ENCODE peak calls at places on chromosomes 12 and 14, in seven cellular contexts. One of them, this sample, is unnamed.

GRCh38 chr12:13205809-13206559 is 9.5 kb downstream of the EMP1 start:
- DNase-seq in vagina: no peak
- DNase-seq in left ventricle myocardium inferior: no peak
- DNase-seq in spleen: no peak
- DNase-seq in upper lobe of right lung: no peak
- DNase-seq in stomach: no peak
- DNase-seq in fibroblast of lung: peak; percentile 96
- DNase-seq in this sample: peak; percentile 92

GRCh38 chr12:52767020-52767379 is 10.1 kb downstream of the KRT76 start:
- DNase-seq in vagina: no peak
- DNase-seq in left ventricle myocardium inferior: no peak
- DNase-seq in spleen: no peak
- DNase-seq in upper lobe of right lung: no peak
- DNase-seq in stomach: no peak
- DNase-seq in fibroblast of lung: no peak
- DNase-seq in this sample: no peak

GRCh38 chr12:25962932-25963525 is 4.5 kb downstream of the RASSF8 start:
- DNase-seq in vagina: no peak
- DNase-seq in left ventricle myocardium inferior: no peak
- DNase-seq in spleen: no peak
- DNase-seq in upper lobe of right lung: no peak
- DNase-seq in stomach: no peak
- DNase-seq in fibroblast of lung: no peak
- DNase-seq in this sample: no peak

GRCh38 chr12:68871899-68872298 is 61.1 kb downstream of the CPM start:
- DNase-seq in vagina: no peak
- DNase-seq in left ventricle myocardium inferior: no peak
- DNase-seq in spleen: no peak
- DNase-seq in upper lobe of right lung: no peak
- DNase-seq in stomach: no peak
- DNase-seq in fibroblast of lung: no peak
- DNase-seq in this sample: no peak

GRCh38 chr12:132189378-132190011 is 45.2 kb downstream of the NOC4L start:
- DNase-seq in vagina: no peak
- DNase-seq in left ventricle myocardium inferior: peak; percentile 92
- DNase-seq in spleen: peak; percentile 99
- DNase-seq in upper lobe of right lung: peak; percentile 98
- DNase-seq in stomach: peak; percentile 93
- DNase-seq in fibroblast of lung: peak; percentile 73
- DNase-seq in this sample: peak; percentile 47

GRCh38 chr12:32331133-32331532 is 68.2 kb upstream of the FGD4 start:
- DNase-seq in vagina: no peak
- DNase-seq in left ventricle myocardium inferior: no peak
- DNase-seq in spleen: no peak
- DNase-seq in upper lobe of right lung: no peak
- DNase-seq in stomach: no peak
- DNase-seq in fibroblast of lung: peak; percentile 12
- DNase-seq in this sample: no peak

GRCh38 chr14:102805454-102805891 is 28.2 kb downstream of the TRAF3 start:
- DNase-seq in vagina: no peak
- DNase-seq in left ventricle myocardium inferior: no peak
- DNase-seq in spleen: no peak
- DNase-seq in upper lobe of right lung: no peak
- DNase-seq in stomach: no peak
- DNase-seq in fibroblast of lung: no peak
- DNase-seq in this sample: peak; percentile 58

GRCh38 chr12:32983332-32983731 is 86.8 kb upstream of the PKP2 start:
- DNase-seq in vagina: no peak
- DNase-seq in left ventricle myocardium inferior: no peak
- DNase-seq in spleen: no peak
- DNase-seq in upper lobe of right lung: no peak
- DNase-seq in stomach: no peak
- DNase-seq in fibroblast of lung: no peak
- DNase-seq in this sample: no peak

GRCh38 chr14:84959796-84960515 is 570.0 kb upstream of the FLRT2 start:
- DNase-seq in vagina: no peak
- DNase-seq in left ventricle myocardium inferior: no peak
- DNase-seq in spleen: no peak
- DNase-seq in upper lobe of right lung: no peak
- DNase-seq in stomach: no peak
- DNase-seq in fibroblast of lung: no peak
- DNase-seq in this sample: no peak

GRCh38 chr12:75862692-75863471 is 168.7 kb downstream of the PHLDA1 start:
- DNase-seq in vagina: no peak
- DNase-seq in left ventricle myocardium inferior: no peak
- DNase-seq in spleen: no peak
- DNase-seq in upper lobe of right lung: no peak
- DNase-seq in stomach: no peak
- DNase-seq in fibroblast of lung: peak; percentile 70
- DNase-seq in this sample: peak; percentile 45

GRCh38 chr12:122968104-122968503 is 1.8 kb upstream of the ABCB9 start:
- DNase-seq in vagina: no peak
- DNase-seq in left ventricle myocardium inferior: no peak
- DNase-seq in spleen: no peak
- DNase-seq in upper lobe of right lung: no peak
- DNase-seq in stomach: no peak
- DNase-seq in fibroblast of lung: no peak
- DNase-seq in this sample: no peak

GRCh38 chr14:21721504-21721903 is 47.9 kb upstream of the OR4E1 start:
- DNase-seq in vagina: no peak
- DNase-seq in left ventricle myocardium inferior: no peak
- DNase-seq in spleen: no peak
- DNase-seq in upper lobe of right lung: no peak
- DNase-seq in stomach: no peak
- DNase-seq in fibroblast of lung: no peak
- DNase-seq in this sample: no peak

GRCh38 chr12:113981876-113982275 is 15.8 kb upstream of the RBM19 start:
- DNase-seq in vagina: no peak
- DNase-seq in left ventricle myocardium inferior: no peak
- DNase-seq in spleen: no peak
- DNase-seq in upper lobe of right lung: no peak
- DNase-seq in stomach: no peak
- DNase-seq in fibroblast of lung: no peak
- DNase-seq in this sample: no peak

GRCh38 chr14:50957296-50957695 is 13.0 kb upstream of the PYGL start:
- DNase-seq in vagina: peak; percentile 49
- DNase-seq in left ventricle myocardium inferior: no peak
- DNase-seq in spleen: no peak
- DNase-seq in upper lobe of right lung: no peak
- DNase-seq in stomach: no peak
- DNase-seq in fibroblast of lung: peak; percentile 79
- DNase-seq in this sample: no peak

GRCh38 chr12:617304-617915 is 45.8 kb downstream of the NINJ2 start:
- DNase-seq in vagina: no peak
- DNase-seq in left ventricle myocardium inferior: peak; percentile 74
- DNase-seq in spleen: peak; percentile 90
- DNase-seq in upper lobe of right lung: peak; percentile 89
- DNase-seq in stomach: peak; percentile 42
- DNase-seq in fibroblast of lung: peak; percentile 62
- DNase-seq in this sample: no peak

GRCh38 chr14:79318371-79318770 is 892.9 kb downstream of the DIO2 start:
- DNase-seq in vagina: no peak
- DNase-seq in left ventricle myocardium inferior: no peak
- DNase-seq in spleen: no peak
- DNase-seq in upper lobe of right lung: no peak
- DNase-seq in stomach: no peak
- DNase-seq in fibroblast of lung: peak; percentile 9
- DNase-seq in this sample: no peak

GRCh38 chr12:89682284-89682683 is 26.4 kb downstream of the ATP2B1 start:
- DNase-seq in vagina: no peak
- DNase-seq in left ventricle myocardium inferior: no peak
- DNase-seq in spleen: no peak
- DNase-seq in upper lobe of right lung: no peak
- DNase-seq in stomach: no peak
- DNase-seq in fibroblast of lung: no peak
- DNase-seq in this sample: no peak

GRCh38 chr12:2322554-2323120 is 269.9 kb downstream of the CACNA1C start:
- DNase-seq in vagina: no peak
- DNase-seq in left ventricle myocardium inferior: no peak
- DNase-seq in spleen: no peak
- DNase-seq in upper lobe of right lung: no peak
- DNase-seq in stomach: no peak
- DNase-seq in fibroblast of lung: no peak
- DNase-seq in this sample: no peak

GRCh38 chr12:113881588-113881987 is 84.5 kb downstream of the RBM19 start:
- DNase-seq in vagina: no peak
- DNase-seq in left ventricle myocardium inferior: no peak
- DNase-seq in spleen: no peak
- DNase-seq in upper lobe of right lung: no peak
- DNase-seq in stomach: no peak
- DNase-seq in fibroblast of lung: no peak
- DNase-seq in this sample: no peak

GRCh38 chr14:23621204-23621931 is 14.8 kb upstream of the DHRS2 start:
- DNase-seq in vagina: no peak
- DNase-seq in left ventricle myocardium inferior: no peak
- DNase-seq in spleen: no peak
- DNase-seq in upper lobe of right lung: no peak
- DNase-seq in stomach: no peak
- DNase-seq in fibroblast of lung: no peak
- DNase-seq in this sample: no peak

GRCh38 chr12:55942577-55943136 is 11.7 kb downstream of the DGKA start:
- DNase-seq in vagina: no peak
- DNase-seq in left ventricle myocardium inferior: no peak
- DNase-seq in spleen: no peak
- DNase-seq in upper lobe of right lung: no peak
- DNase-seq in stomach: no peak
- DNase-seq in fibroblast of lung: no peak
- DNase-seq in this sample: no peak

GRCh38 chr12:55942055-55942454 is 11.1 kb downstream of the DGKA start:
- DNase-seq in vagina: no peak
- DNase-seq in left ventricle myocardium inferior: no peak
- DNase-seq in spleen: no peak
- DNase-seq in upper lobe of right lung: no peak
- DNase-seq in stomach: no peak
- DNase-seq in fibroblast of lung: no peak
- DNase-seq in this sample: no peak

GRCh38 chr12:55946553-55946952 is 15.6 kb downstream of the DGKA start:
- DNase-seq in vagina: no peak
- DNase-seq in left ventricle myocardium inferior: no peak
- DNase-seq in spleen: no peak
- DNase-seq in upper lobe of right lung: no peak
- DNase-seq in stomach: no peak
- DNase-seq in fibroblast of lung: no peak
- DNase-seq in this sample: no peak
- H3K36me3 ChIP-seq in vagina: no peaks in the 10 kb centered on the region
- H3K36me3 ChIP-seq in left ventricle myocardium inferior: peaks cover 19% of the 10 kb centered on the region
- H3K36me3 ChIP-seq in spleen: peaks cover 64% of the 10 kb centered on the region
- H3K36me3 ChIP-seq in upper lobe of right lung: peaks cover 32% of the 10 kb centered on the region
- H3K36me3 ChIP-seq in stomach: peaks cover 22% of the 10 kb centered on the region
- H3K36me3 ChIP-seq in fibroblast of lung: peaks cover 3% of the 10 kb centered on the region
- H3K36me3 ChIP-seq in this sample: no peaks in the 10 kb centered on the region

GRCh38 chr12:105986779-105987686 is 151.7 kb downstream of the NUAK1 start:
- DNase-seq in vagina: peak; percentile 47
- DNase-seq in left ventricle myocardium inferior: no peak
- DNase-seq in spleen: no peak
- DNase-seq in upper lobe of right lung: no peak
- DNase-seq in stomach: no peak
- DNase-seq in fibroblast of lung: peak; percentile 53
- DNase-seq in this sample: no peak

GRCh38 chr12:105983622-105984325 is 155.0 kb downstream of the NUAK1 start:
- DNase-seq in vagina: no peak
- DNase-seq in left ventricle myocardium inferior: no peak
- DNase-seq in spleen: no peak
- DNase-seq in upper lobe of right lung: no peak
- DNase-seq in stomach: no peak
- DNase-seq in fibroblast of lung: peak; percentile 74
- DNase-seq in this sample: peak; percentile 86

GRCh38 chr12:105982022-105982421 is 156.7 kb downstream of the NUAK1 start:
- DNase-seq in vagina: no peak
- DNase-seq in left ventricle myocardium inferior: peak; percentile 42
- DNase-seq in spleen: no peak
- DNase-seq in upper lobe of right lung: peak; percentile 78
- DNase-seq in stomach: no peak
- DNase-seq in fibroblast of lung: no peak
- DNase-seq in this sample: no peak

GRCh38 chr12:105987687-105988035 is 151.1 kb downstream of the NUAK1 start:
- DNase-seq in vagina: peak; percentile 72
- DNase-seq in left ventricle myocardium inferior: no peak
- DNase-seq in spleen: no peak
- DNase-seq in upper lobe of right lung: no peak
- DNase-seq in stomach: no peak
- DNase-seq in fibroblast of lung: no peak
- DNase-seq in this sample: no peak

DNA sequence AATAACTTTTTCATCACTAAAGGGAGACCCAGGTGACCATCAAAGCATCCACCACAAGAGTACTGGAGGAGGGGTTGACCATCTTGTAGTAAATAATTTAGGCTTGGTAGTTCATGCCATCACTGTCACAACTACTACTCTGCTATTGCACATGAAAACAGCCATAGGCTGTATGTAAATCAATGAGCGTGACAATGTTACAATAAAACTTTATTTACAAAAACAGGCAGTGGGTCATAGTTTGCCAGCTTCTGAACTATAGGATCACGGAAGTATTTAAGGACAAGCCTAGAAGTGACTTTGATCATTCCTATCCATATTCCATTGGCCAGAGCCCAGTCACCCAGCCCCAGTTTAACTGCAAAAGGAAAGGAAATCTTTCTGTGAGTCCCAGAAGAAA is 153.4 kb downstream of the NUAK1 start:
- DNase-seq in vagina: no peak
- DNase-seq in left ventricle myocardium inferior: no peak
- DNase-seq in spleen: no peak
- DNase-seq in upper lobe of right lung: no peak
- DNase-seq in stomach: no peak
- DNase-seq in fibroblast of lung: no peak
- DNase-seq in this sample: no peak
- TF ChIP-seq CTCF in vagina: no peak
- TF ChIP-seq CTCF in left ventricle myocardium inferior: no peak
- TF ChIP-seq CTCF in spleen: no peak
- TF ChIP-seq CTCF in upper lobe of right lung: no peak
- TF ChIP-seq CTCF in stomach: no peak
- TF ChIP-seq CTCF in fibroblast of lung: no peak
- TF ChIP-seq CTCF in this sample: no peak

GRCh38 chr12:3656946-3657622 is 95.8 kb downstream of the CRACR2A start:
- DNase-seq in vagina: no peak
- DNase-seq in left ventricle myocardium inferior: no peak
- DNase-seq in spleen: no peak
- DNase-seq in upper lobe of right lung: no peak
- DNase-seq in stomach: no peak
- DNase-seq in fibroblast of lung: no peak
- DNase-seq in this sample: no peak
- H3K36me3 ChIP-seq in vagina: no peaks in the 10 kb centered on the region
- H3K36me3 ChIP-seq in left ventricle myocardium inferior: peaks cover 5% of the 10 kb centered on the region
- H3K36me3 ChIP-seq in spleen: peaks cover 33% of the 10 kb centered on the region
- H3K36me3 ChIP-seq in upper lobe of right lung: no peaks in the 10 kb centered on the region
- H3K36me3 ChIP-seq in stomach: no peaks in the 10 kb centered on the region
- H3K36me3 ChIP-seq in fibroblast of lung: no peaks in the 10 kb centered on the region
- H3K36me3 ChIP-seq in this sample: no peaks in the 10 kb centered on the region

GRCh38 chr12:59444932-59445331 is 150.9 kb upstream of the SLC16A7 start:
- DNase-seq in vagina: no peak
- DNase-seq in left ventricle myocardium inferior: no peak
- DNase-seq in spleen: no peak
- DNase-seq in upper lobe of right lung: no peak
- DNase-seq in stomach: no peak
- DNase-seq in fibroblast of lung: peak; percentile 51
- DNase-seq in this sample: no peak
- TF ChIP-seq CTCF in vagina: no peak
- TF ChIP-seq CTCF in left ventricle myocardium inferior: peak; percentile 54
- TF ChIP-seq CTCF in spleen: peak; percentile 21
- TF ChIP-seq CTCF in upper lobe of right lung: peak; percentile 41
- TF ChIP-seq CTCF in stomach: no peak
- TF ChIP-seq CTCF in fibroblast of lung: peak; percentile 34
- TF ChIP-seq CTCF in this sample: no peak

This sample was measured in kidney epithelial cell.